ENCODE peak calls at places on chromosomes 12 and 14, in five cellular contexts. C is cardiac septum; O is activated CD4-positive, CD25-positive, alpha-beta regulatory T cell; R is stimulated activated CD8-positive, alpha-beta memory T cell treated with anti-CD3 and anti-CD28 coated beads, Interleukin-15, amount 100 ng/mL, for 24 hours; J is activated CD8-positive, alpha-beta memory T cell treated with anti-CD3 and anti-CD28 coated beads, Interleukin-2, amount 50 U/mL, for 4 hours. P is an unnamed sample.
A peak's percentile ranks its signal among the peaks of the same experiment; 100 is the strongest.

GRCh38 chr14:106848330-106849121 is 1322.1 kb downstream of the TMEM121 start:
- DNase-seq in R (no peak), J (no peak), O (no peak), C (no peak), P (no peak)

GRCh38 chr14:71527807-71528206 is 404.4 kb upstream of the RGS6 start:
- DNase-seq in C (no peak), O (no peak), J (no peak), R (no peak), P (no peak)

GRCh38 chr14:97866664-97867063 is 1069.5 kb downstream of the VRK1 start:
- DNase-seq in C (no peak), O (no peak), J (no peak), R (no peak), P (no peak)

GRCh38 chr12:121170581-121171260 is 38.0 kb downstream of the P2RX7 start:
- DNase-seq in R (no peak), C (peak; percentile 7), O (no peak), J (no peak), P (no peak)

GRCh38 chr12:57128519-57129247 is 400 bp downstream of the LRP1 start:
- DNase-seq in C (no peak), J (no peak), R (no peak), O (no peak), P (no peak)

GRCh38 chr14:104797112-104798044 is 1.8 kb upstream of the AKT1 start:
- DNase-seq in R (no peak), C (no peak), O (no peak), J (no peak), P (no peak)

GRCh38 chr12:66269757-66270383 is 32.4 kb upstream of the HELB start:
- DNase-seq in O (no peak), J (no peak), R (no peak), C (no peak), P (peak; percentile 55)

GRCh38 chr12:80939231-80939950 is 1.7 kb upstream of the LIN7A start:
- DNase-seq in R (no peak), C (no peak), O (no peak), J (no peak), P (no peak)

GRCh38 chr14:104805326-104805678 is 4.4 kb downstream of the ZBTB42 start:
- DNase-seq in J (no peak), C (no peak), O (no peak), R (no peak), P (peak; percentile 39)

GRCh38 chr14:71595441-71595840 is 336.8 kb upstream of the RGS6 start:
- DNase-seq in O (no peak), C (no peak), J (no peak), R (no peak), P (no peak)

GRCh38 chr14:31921741-31922140 is 155.4 kb upstream of the ARHGAP5 start:
- DNase-seq in O (no peak), J (no peak), R (no peak), C (no peak), P (no peak)

GRCh38 chr12:109462868-109463692 is 14.0 kb downstream of the KCTD10 start:
- DNase-seq in J (no peak), C (peak; percentile 90), O (no peak), R (no peak), P (no peak)

GRCh38 chr14:93706360-93706955 is 81.8 kb downstream of the PRIMA1 start:
- DNase-seq in C (no peak), O (no peak), R (no peak), J (no peak), P (peak; percentile 21)

GRCh38 chr12:19138551-19139344 is 9.2 kb downstream of the PLEKHA5 start:
- DNase-seq in O (no peak), R (no peak), C (no peak), J (no peak), P (no peak)

GRCh38 chr12:50985322-50985721 is 33.0 kb downstream of the HIGD1C start:
- DNase-seq in J (no peak), C (no peak), O (no peak), R (no peak), P (no peak)

GRCh38 chr14:33307691-33308369 is 369.2 kb downstream of the NPAS3 start:
- DNase-seq in R (no peak), O (no peak), C (no peak), J (no peak), P (peak; percentile 21)

GRCh38 chr14:99191663-99192621 is 80.1 kb downstream of the BCL11B start:
- DNase-seq in J (peak; percentile 20), O (no peak), R (no peak), C (no peak), P (no peak)

GRCh38 chr12:57229041-57229633 is 374 bp upstream of the SHMT2 start:
- DNase-seq in O (no peak), R (no peak), J (peak; percentile 14), C (no peak), P (no peak)

GRCh38 chr14:29442720-29443119 is 484.9 kb downstream of the PRKD1 start:
- DNase-seq in C (no peak), O (no peak), R (no peak), J (no peak), P (no peak)

GRCh38 chr14:69152181-69152943 is 557 bp downstream of the DCAF5 start:
- DNase-seq in O (peak; percentile 32), R (peak; percentile 6), C (no peak), J (peak; percentile 51), P (peak; percentile 39)

GRCh38 chr12:89247541-89247942 is 104.8 kb downstream of the DUSP6 start:
- DNase-seq in J (no peak), R (no peak), C (no peak), O (no peak), P (no peak)

GRCh38 chr12:90124289-90124688 is 415.7 kb upstream of the ATP2B1 start:
- DNase-seq in C (no peak), R (no peak), J (no peak), O (no peak), P (no peak)

GRCh38 chr12:52164624-52165023 is 27.2 kb downstream of the KRT80 start:
- DNase-seq in J (no peak), O (no peak), R (no peak), C (no peak), P (no peak)

GRCh38 chr14:60771117-60771516 is 36.6 kb downstream of the MNAT1 start:
- DNase-seq in R (no peak), C (no peak), J (no peak), O (no peak), P (no peak)

GRCh38 chr14:50335389-50335788 is 23.3 kb downstream of the DMAC2L start:
- DNase-seq in J (no peak), O (no peak), R (no peak), C (no peak), P (peak; percentile 70)

GRCh38 chr12:96107236-96107635 is 71.8 kb upstream of the LTA4H start:
- DNase-seq in R (no peak), C (no peak), J (no peak), O (no peak), P (no peak)

GRCh38 chr12:70070494-70071007 is 172.7 kb upstream of the CNOT2 start:
- DNase-seq in R (no peak), C (no peak), O (no peak), J (no peak), P (peak; percentile 36)

GRCh38 chr14:40850191-40850590 is 756.5 kb upstream of the LRFN5 start:
- DNase-seq in C (no peak), O (no peak), R (no peak), J (no peak), P (no peak)

GRCh38 chr14:94685681-94686485 is 73.7 kb downstream of the SERPINA3 start:
- DNase-seq in R (no peak), C (peak; percentile 63), J (no peak), O (no peak), P (no peak)

GRCh38 chr12:642633-643477 is 20.4 kb downstream of the NINJ2 start:
- DNase-seq in J (peak; percentile 67), R (peak; percentile 47), O (peak; percentile 39), C (peak; percentile 93), P (peak; percentile 68)

GRCh38 chr14:98077176-98077575 is 1194.8 kb downstream of the BCL11B start:
- DNase-seq in O (no peak), C (no peak), J (no peak), R (no peak), P (no peak)

GRCh38 chr14:54600685-54601084 is 33.8 kb downstream of the SAMD4A start:
- DNase-seq in J (no peak), R (no peak), O (no peak), C (no peak), P (no peak)

GRCh38 chr12:770474-770873 is 18.1 kb downstream of the WNK1 start:
- DNase-seq in O (no peak), R (no peak), C (no peak), J (no peak), P (no peak)

GRCh38 chr14:73723411-73723798 is 9.2 kb upstream of the PNMA1 start:
- DNase-seq in R (no peak), O (no peak), J (no peak), C (no peak), P (no peak)

P was measured in HEK293T.